ENCODE peak calls at places on chromosomes 5 and 9, in four cellular contexts. S is H1, Y is Panc1, D is fibroblast of pulmonary artery. F is an unnamed sample.

GRCh38 chr9:19116391-19116790 is 10.9 kb downstream of the PLIN2 start:
- DNase-seq in D (no peak), S (no peak), Y (no peak), F (no peak)

GRCh38 chr9:78866228-78867132 is 569.6 kb downstream of the PSAT1 start:
- DNase-seq in D (peak), S (no peak), Y (peak), F (peak)

GRCh38 chr5:145295236-145295635 is 539.9 kb downstream of the PRELID2 start:
- DNase-seq in Y (no peak), S (no peak), D (peak), F (no peak)

GRCh38 chr5:61673007-61673735 is 341.1 kb downstream of the ZSWIM6 start:
- DNase-seq in D (peak), Y (no peak), S (no peak), F (peak)

GRCh38 chr9:80994892-80995291 is 694.5 kb downstream of the TLE1 start:
- DNase-seq in Y (no peak), S (no peak), D (peak), F (peak)

GRCh38 chr5:35442916-35443639 is 174.6 kb upstream of the SPEF2 start:
- DNase-seq in D (no peak), S (no peak), Y (no peak), F (no peak)

GRCh38 chr9:133396952-133397351 is 20.8 kb downstream of the STKLD1 start:
- DNase-seq in S (peak), Y (no peak), D (peak), F (peak)

GRCh38 chr5:118611332-118611945 is 376.9 kb downstream of the DTWD2 start:
- DNase-seq in S (peak), Y (peak), D (peak), F (peak)

GRCh38 chr5:149018909-149019443 is 43.9 kb downstream of the SH3TC2 start:
- DNase-seq in Y (no peak), S (no peak), D (peak), F (peak)

GRCh38 chr5:115813719-115814118 is 2.7 kb downstream of the CDO1 start:
- DNase-seq in Y (no peak), S (no peak), D (no peak), F (no peak)

GRCh38 chr9:132238992-132239391 is 77.1 kb downstream of the NTNG2 start:
- DNase-seq in Y (no peak), S (no peak), D (no peak), F (no peak)
- H3K4me3 ChIP-seq in Y (no peak), S (no peak), D (no peak), F (no peak)

DNA sequence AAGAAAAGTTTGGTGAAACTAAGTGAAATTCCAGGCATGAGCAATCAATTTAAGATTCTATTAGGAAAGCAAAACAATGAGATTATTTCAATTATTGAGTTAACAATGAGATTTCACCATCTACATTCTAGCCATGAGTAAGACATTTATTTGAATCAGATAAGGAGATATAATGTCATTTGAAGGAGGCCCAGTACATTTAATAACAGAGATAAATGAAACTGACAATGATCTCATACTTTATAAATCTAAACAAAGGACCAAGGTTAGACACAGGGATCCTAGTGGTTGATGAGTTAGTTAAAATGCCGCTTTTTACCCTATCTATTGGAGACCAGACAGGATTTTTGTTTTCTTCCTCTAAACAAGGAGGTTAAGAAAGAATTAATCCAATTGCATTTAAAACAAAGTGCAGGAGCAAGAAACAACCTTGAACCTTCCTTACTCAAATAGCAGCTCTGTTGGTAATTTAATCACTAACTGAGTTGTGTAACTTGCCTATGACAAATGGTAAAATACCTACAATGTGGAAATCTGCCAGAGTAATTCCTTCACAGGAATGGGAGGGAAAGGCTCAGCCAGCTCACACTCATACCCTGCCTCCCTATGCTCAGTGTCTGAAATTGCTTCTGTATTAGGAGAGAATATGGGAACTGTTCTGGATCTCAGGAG is 103.5 kb upstream of the NR3C1 start:
- DNase-seq in S (no peak), D (peak), Y (peak), F (peak)
- TF ChIP-seq CTCF in S (no peak), D (peak), Y (no peak), F (peak)

DNA sequence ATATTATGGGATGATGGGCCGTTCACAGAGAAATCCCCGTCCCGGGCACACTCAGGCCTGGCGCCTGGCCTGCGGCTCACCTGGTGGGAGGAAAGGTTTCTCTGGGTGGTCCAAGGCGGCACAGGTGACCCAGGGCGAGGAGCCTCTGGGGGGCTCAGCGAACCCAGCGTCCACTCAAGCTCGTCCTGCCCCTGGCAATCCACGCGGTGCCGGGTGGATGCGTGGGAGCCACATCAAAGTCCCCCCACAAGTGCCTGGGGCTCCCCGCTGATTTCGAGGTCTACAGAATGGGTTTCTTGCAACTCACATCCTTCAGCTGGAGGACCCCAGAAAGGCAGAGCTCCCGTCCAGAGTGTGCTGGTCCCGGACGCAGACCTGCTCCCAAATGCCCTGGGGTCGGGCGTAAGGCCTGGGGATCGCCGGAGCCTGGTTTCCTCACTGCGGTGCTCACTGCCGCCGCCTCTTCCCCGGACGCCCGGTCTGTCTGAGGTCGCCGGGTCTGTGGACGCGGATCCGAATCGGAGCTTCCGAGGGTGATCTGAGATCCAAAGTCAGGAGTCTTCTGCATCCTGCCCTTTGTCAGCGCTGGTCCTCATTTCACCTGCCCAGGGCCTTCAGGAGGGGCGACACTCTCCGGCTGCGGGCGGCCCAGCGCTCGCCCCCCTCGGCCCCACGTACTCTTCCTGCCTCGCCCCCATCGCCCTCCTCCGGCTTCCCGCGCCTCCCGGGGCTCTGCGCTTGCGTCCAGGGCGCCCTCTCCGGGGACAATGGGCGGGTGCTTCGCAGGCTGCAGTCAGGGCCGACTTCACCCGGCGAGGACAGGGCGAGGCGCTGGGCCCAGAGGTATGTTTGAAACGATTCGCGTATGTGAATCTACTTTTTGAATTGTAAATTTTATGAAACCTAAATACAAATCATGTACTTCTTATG is 20.0 kb upstream of the RUFY1 start:
- DNase-seq in Y (no peak), S (peak), D (peak), F (peak)
- H3K4me3 ChIP-seq in Y (no peak), S (peak), D (peak), F (peak)

DNA sequence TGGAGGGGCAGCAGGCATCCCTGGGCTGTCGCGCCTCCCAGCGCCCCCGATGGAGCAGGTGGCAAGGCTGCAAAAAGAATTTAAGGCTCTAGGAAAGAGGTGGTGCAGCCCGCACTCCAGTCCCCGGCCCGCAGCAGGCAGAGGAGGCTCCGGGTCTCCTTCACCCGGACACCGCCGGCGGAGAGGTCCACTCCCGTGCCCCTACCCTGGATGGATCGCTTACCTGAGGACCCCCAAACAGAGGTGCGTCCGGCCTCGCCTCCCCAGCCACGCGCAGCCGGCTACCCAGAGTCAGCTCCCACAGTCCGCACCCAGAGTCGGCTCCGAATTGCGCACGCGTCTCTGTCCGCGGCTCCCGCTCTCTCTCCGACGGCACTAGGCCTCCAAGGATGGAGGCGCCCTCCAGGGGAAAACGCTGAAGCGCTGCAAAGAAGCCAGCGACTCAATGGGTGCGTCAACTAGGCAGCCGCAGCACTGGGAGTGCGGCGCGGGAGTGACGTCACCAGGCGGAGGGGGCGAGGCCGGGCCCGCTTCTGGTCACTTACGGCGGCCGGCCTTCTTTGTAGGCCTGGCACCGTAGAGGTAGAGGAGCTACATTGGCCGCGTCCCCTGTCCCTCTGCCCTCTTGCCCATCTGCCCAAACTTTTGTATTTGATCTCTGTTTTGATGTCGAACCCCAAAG is at the start of gene ELP1:
- DNase-seq in Y (peak), D (peak), S (peak), F (peak)
- TF ChIP-seq CTCF in Y (peak), D (peak), S (peak), F (peak)

GRCh38 chr5:140632366-140633080 is 452 bp downstream of the CD14 start:
- DNase-seq in D (peak), Y (no peak), S (no peak), F (peak)

GRCh38 chr5:140631831-140632365 is 1.1 kb downstream of the CD14 start:
- DNase-seq in S (no peak), Y (no peak), D (no peak), F (no peak)

GRCh38 chr5:140631063-140631462 is 1.9 kb downstream of the CD14 start:
- DNase-seq in S (no peak), Y (no peak), D (no peak), F (no peak)

GRCh38 chr5:140634103-140634502 is 1.1 kb upstream of the CD14 start:
- DNase-seq in S (no peak), Y (no peak), D (no peak), F (no peak)

GRCh38 chr5:140633081-140633471 is at the start of gene CD14:
- DNase-seq in Y (no peak), D (peak), S (no peak), F (peak)
- H3K4me3 ChIP-seq in Y (peak), D (peak), S (no peak), F (peak)

GRCh38 chr5:129477544-129477943 is 17.4 kb downstream of the ADAMTS19 start:
- DNase-seq in D (no peak), S (no peak), Y (no peak), F (no peak)
- TF ChIP-seq CTCF in D (no peak), S (no peak), Y (no peak), F (no peak)

GRCh38 chr9:13568851-13569618 is 289.5 kb upstream of the MPDZ start:
- DNase-seq in Y (no peak), S (peak), D (no peak), F (no peak)
- H3K4me3 ChIP-seq in Y (no peak), S (peak), D (peak), F (peak)

F was measured in foreskin fibroblast.